ENCODE peak calls at places on chromosomes 16 and 17, in four cellular contexts. X, Z, K and J are unnamed samples.

GRCh38 chr17:61209524-61209923 is 190.1 kb upstream of the TBX2 start:
- DNase-seq in X (no peak), Z (no peak), K (no peak), J (no peak)

GRCh38 chr17:75642221-75643032 is 9.2 kb downstream of the SMIM5 start:
- DNase-seq in X (no peak), Z (peak; percentile 68), K (no peak), J (no peak)

GRCh38 chr17:42010898-42011516 is 6.2 kb downstream of the DNAJC7 start:
- DNase-seq in X (no peak), Z (peak; percentile 95), K (peak; percentile 52), J (peak; percentile 64)

GRCh38 chr16:28904363-28904762 is 20.7 kb downstream of the RABEP2 start:
- DNase-seq in X (no peak), Z (no peak), K (no peak), J (no peak)

GRCh38 chr16:35485915-35486314 is 2026.5 kb downstream of the TP53TG3F start:
- DNase-seq in X (no peak), Z (no peak), K (no peak), J (no peak)

GRCh38 chr17:14302421-14303099 is 1.7 kb downstream of the HS3ST3B1 start:
- DNase-seq in X (no peak), Z (peak; percentile 71), K (peak; percentile 48), J (peak; percentile 92)

GRCh38 chr16:71257768-71258167 is 27.2 kb upstream of the HYDIN start:
- DNase-seq in X (no peak), Z (no peak), K (no peak), J (no peak)

GRCh38 chr17:37659887-37660286 is 16.6 kb upstream of the DDX52 start:
- DNase-seq in X (no peak), Z (no peak), K (no peak), J (no peak)

GRCh38 chr17:8062807-8063483 is 24.1 kb downstream of the ALOX15B start:
- DNase-seq in X (no peak), Z (peak; percentile 58), K (no peak), J (no peak)

GRCh38 chr17:12928736-12929135 is 89.1 kb downstream of the ELAC2 start:
- DNase-seq in X (no peak), Z (no peak), K (peak; percentile 29), J (no peak)

GRCh38 chr17:3916013-3916696 is at the start of gene P2RX1:
- DNase-seq in X (no peak), Z (peak; percentile 83), K (no peak), J (no peak)

GRCh38 chr16:73056911-73057310 is 9.0 kb upstream of the ZFHX3 start:
- DNase-seq in X (no peak), Z (no peak), K (no peak), J (no peak)

GRCh38 chr17:36674278-36674650 is 72.9 kb downstream of the MRM1 start:
- DNase-seq in X (no peak), Z (no peak), K (no peak), J (no peak)

GRCh38 chr17:74394977-74395376 is 27.7 kb downstream of the GPR142 start:
- DNase-seq in X (no peak), Z (no peak), K (no peak), J (no peak)

GRCh38 chr16:83898463-83899271 is at the start of gene MLYCD:
- DNase-seq in X (no peak), Z (peak; percentile 98), K (peak; percentile 76), J (peak; percentile 98)
- TF ChIP-seq NFIC in X (no peak), Z (peak; percentile 55), K (no peak), J (peak; percentile 30)

DNA sequence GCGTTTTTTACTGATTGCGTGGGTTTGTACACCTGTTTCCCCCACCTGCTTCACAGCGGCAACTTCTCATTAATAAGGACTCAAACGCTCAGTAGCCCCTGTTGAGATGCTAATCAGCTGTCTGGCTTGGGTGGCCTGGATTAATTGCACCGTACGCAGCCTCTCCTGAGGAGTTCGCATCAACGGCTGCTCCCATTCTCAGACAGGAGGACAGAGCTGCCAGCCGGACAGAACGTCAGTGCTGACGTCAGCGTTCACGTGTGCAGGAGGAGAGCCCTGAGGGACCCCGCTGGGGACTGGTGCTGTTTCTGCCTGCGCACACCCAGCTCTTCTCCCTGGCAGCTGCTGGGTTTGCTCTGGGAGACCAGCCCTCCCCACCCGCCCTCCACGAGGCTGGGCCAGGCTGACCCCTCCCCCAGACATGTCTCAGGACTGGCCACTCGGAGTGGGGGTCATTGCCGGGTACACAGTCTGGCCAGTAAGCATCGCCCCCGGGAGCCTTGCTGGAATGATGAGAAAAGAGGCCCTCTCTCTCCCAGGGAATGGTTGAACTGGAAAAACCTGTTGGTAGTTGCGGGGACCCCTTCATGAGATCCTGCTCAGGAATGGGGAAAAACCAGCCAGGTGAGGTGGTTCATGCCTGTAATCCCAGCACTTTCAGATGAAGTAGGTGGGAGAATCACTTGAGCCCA is 5.7 kb upstream of the BANP start:
- DNase-seq in X (no peak), Z (no peak), K (no peak), J (peak; percentile 90)
- TF ChIP-seq NFIC in X (no peak), Z (no peak), K (no peak), J (no peak)

GRCh38 chr16:85734311-85735017 is 16.4 kb downstream of the C16orf74 start:
- DNase-seq in X (no peak), Z (no peak), K (no peak), J (no peak)

GRCh38 chr16:85733839-85734170 is 17.1 kb downstream of the C16orf74 start:
- DNase-seq in X (no peak), Z (peak; percentile 88), K (no peak), J (peak; percentile 61)

GRCh38 chr16:85735225-85735722 is 15.6 kb downstream of the C16orf74 start:
- DNase-seq in X (peak; percentile 43), Z (no peak), K (no peak), J (no peak)

GRCh38 chr16:85731179-85731578 is 19.7 kb downstream of the C16orf74 start:
- DNase-seq in X (no peak), Z (no peak), K (no peak), J (no peak)

DNA sequence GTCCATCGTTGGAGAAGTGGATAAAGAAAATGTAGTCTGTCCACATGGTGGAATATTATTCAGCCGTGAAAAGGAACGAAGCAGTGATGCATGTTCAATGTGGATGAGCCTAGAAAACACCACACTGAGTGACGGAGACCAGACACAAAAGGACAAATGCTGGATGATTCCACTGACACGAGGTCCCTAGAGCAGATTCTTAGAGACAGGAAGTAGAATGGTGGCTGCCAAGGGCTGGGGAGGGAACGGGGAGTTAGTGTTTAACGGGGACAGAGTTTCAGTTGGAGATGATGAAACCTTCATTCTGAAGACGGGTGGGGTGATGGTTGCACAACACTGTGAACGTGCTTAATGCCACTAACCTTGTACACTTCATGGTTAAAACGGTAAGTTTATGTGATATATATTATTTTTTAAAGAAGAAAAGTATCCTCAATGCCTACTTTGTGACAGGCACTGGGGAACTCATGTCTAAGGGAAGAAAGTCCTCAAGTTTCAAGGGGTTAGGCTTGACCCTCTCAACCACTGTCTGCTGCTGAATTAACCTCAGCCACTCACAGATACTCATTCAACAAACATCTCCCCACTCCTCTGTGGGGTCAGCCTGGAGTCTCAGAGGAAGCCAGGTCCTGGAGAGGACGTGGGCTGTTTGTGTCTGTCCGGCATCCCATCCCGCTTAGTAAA is 17.6 kb downstream of the C16orf74 start:
- DNase-seq in X (no peak), Z (no peak), K (no peak), J (no peak)
- TF ChIP-seq NFIC in X (no peak), Z (no peak), K (no peak), J (no peak)

GRCh38 chr17:76866203-76866602 is 2.0 kb upstream of the MGAT5B start:
- DNase-seq in X (no peak), Z (no peak), K (no peak), J (no peak)

GRCh38 chr17:76866774-76867577 is 1.2 kb upstream of the MGAT5B start:
- DNase-seq in X (no peak), Z (no peak), K (no peak), J (no peak)

GRCh38 chr17:76868176-76868668 is at the start of gene MGAT5B:
- DNase-seq in X (no peak), Z (peak; percentile 94), K (peak; percentile 53), J (peak; percentile 100)

GRCh38 chr17:76868669-76869208 is 535 bp downstream of the MGAT5B start:
- DNase-seq in X (no peak), Z (no peak), K (no peak), J (peak; percentile 88)

GRCh38 chr17:76867578-76868175 is 527 bp upstream of the MGAT5B start:
- DNase-seq in X (no peak), Z (no peak), K (no peak), J (peak; percentile 64)
- TF ChIP-seq NFIC in X (no peak), Z (no peak), K (no peak), J (no peak)

DNA sequence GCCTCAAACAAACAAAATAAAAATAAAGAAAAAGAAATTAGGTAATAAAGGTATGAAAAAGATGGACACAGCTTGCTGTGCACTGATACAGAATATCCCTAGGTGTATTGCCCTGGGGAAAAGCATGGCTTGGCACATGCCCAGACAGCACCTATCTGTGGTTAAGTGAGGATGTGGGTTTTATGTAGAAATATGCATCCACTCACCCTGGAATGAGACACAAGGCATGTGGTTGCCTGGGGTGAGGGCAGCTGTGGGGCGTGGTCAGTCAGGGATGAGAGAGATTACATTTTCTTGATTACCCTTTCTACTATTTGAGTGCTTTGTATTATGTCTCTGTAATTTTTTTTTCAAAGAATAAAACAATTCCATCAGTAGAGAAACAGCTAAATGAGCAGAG is 6.9 kb downstream of the PLLP start:
- DNase-seq in X (no peak), Z (no peak), K (no peak), J (no peak)
- TF ChIP-seq NFIC in X (no peak), Z (no peak), K (no peak), J (peak; percentile 60)

DNA sequence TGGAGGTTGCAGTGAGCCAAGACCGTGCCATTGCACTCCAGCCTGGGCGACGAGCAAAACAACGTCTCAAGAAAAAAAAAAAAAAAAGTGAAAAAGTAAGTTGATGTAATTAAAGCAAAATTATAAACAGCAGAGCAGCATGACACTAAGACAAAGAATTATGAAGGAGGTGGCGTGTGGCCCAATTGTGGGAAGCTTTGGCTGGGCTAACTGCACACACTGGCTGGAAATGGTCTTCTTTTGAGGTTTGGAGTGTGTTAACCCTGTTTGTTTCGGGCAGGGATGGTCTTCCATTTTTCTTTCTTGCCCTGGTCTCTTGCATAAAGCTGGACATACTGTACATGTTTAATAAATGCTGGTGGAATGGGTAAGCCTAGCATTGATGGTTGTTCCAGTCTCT is 54.8 kb downstream of the RAP1GAP2 start:
- DNase-seq in X (no peak), Z (no peak), K (no peak), J (no peak)
- TF ChIP-seq NFIC in X (no peak), Z (no peak), K (no peak), J (no peak)

DNA sequence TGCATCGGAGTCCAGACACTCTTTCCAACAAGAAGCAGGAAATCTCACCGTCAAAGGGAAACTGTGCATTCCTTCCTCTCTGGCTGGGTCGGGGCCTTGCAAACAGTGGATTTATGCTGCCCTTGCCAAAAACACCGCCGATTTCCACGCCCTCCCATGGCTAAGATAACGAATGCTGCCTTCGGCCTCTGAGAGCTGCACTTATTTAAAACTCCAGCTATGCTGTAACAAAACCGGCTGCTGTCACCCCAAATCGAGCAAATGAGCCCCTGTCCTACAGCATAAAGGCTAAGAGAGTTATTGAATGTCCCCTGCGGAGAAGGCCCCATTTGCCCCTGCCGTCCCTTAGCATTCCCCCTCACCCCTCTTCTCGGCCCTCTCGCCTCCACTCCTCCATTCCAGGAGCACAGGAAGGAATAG is 275.5 kb upstream of the IRX5 start:
- DNase-seq in X (no peak), Z (no peak), K (no peak), J (no peak)
- TF ChIP-seq NFIC in X (no peak), Z (no peak), K (no peak), J (no peak)

GRCh38 chr16:26993988-26994387 is 72.7 kb upstream of the C16orf82 start:
- DNase-seq in X (no peak), Z (no peak), K (no peak), J (no peak)
- TF ChIP-seq NFIC in X (no peak), Z (no peak), K (no peak), J (no peak)